ENCODE peak calls at places on chromosomes 16 and 17, in ten cellular contexts. One of them, this sample, is unnamed.

GRCh38 chr17:6067060-6067459 is 3.1 kb upstream of the WSCD1 start:
- DNase-seq in nephron progenitor cell: no peak
- DNase-seq in stomach: no peak
- DNase-seq in fibroblast of lung: no peak
- DNase-seq in foreskin fibroblast: no peak
- DNase-seq in cardiac muscle cell: no peak
- DNase-seq in left ventricle myocardium inferior: no peak
- DNase-seq in fibroblast of mammary gland: no peak
- DNase-seq in lung: no peak
- DNase-seq in heart right ventricle: no peak
- DNase-seq in this sample: no peak

GRCh38 chr16:23908790-23909189 is 73.0 kb downstream of the PRKCB start:
- DNase-seq in stomach: no peak
- DNase-seq in fibroblast of mammary gland: no peak
- DNase-seq in cardiac muscle cell: no peak
- DNase-seq in foreskin fibroblast: no peak
- DNase-seq in fibroblast of lung: no peak
- DNase-seq in heart right ventricle: no peak
- DNase-seq in left ventricle myocardium inferior: no peak
- DNase-seq in nephron progenitor cell: no peak
- DNase-seq in lung: no peak
- DNase-seq in this sample: no peak

GRCh38 chr16:5903153-5903552 is 805.6 kb upstream of the EEF2KMT start:
- DNase-seq in nephron progenitor cell: no peak
- DNase-seq in fibroblast of lung: no peak
- DNase-seq in foreskin fibroblast: no peak
- DNase-seq in stomach: no peak
- DNase-seq in cardiac muscle cell: no peak
- DNase-seq in fibroblast of mammary gland: no peak
- DNase-seq in heart right ventricle: no peak
- DNase-seq in lung: no peak
- DNase-seq in left ventricle myocardium inferior: no peak
- DNase-seq in this sample: no peak

GRCh38 chr16:70735141-70735979 is 49.5 kb upstream of the MTSS2 start:
- DNase-seq in left ventricle myocardium inferior: peak
- DNase-seq in fibroblast of lung: peak
- DNase-seq in fibroblast of mammary gland: peak
- DNase-seq in lung: no peak
- DNase-seq in foreskin fibroblast: peak
- DNase-seq in nephron progenitor cell: peak
- DNase-seq in cardiac muscle cell: peak
- DNase-seq in heart right ventricle: peak
- DNase-seq in stomach: no peak
- DNase-seq in this sample: no peak

GRCh38 chr16:87436225-87437172 is 44.4 kb downstream of the MAP1LC3B start:
- DNase-seq in fibroblast of mammary gland: peak
- DNase-seq in heart right ventricle: no peak
- DNase-seq in stomach: no peak
- DNase-seq in cardiac muscle cell: peak
- DNase-seq in left ventricle myocardium inferior: no peak
- DNase-seq in lung: no peak
- DNase-seq in nephron progenitor cell: peak
- DNase-seq in fibroblast of lung: no peak
- DNase-seq in foreskin fibroblast: peak
- DNase-seq in this sample: no peak

GRCh38 chr16:68636064-68636551 is 9.0 kb upstream of the CDH3 start:
- DNase-seq in lung: no peak
- DNase-seq in heart right ventricle: no peak
- DNase-seq in stomach: peak
- DNase-seq in left ventricle myocardium inferior: no peak
- DNase-seq in fibroblast of lung: no peak
- DNase-seq in nephron progenitor cell: no peak
- DNase-seq in cardiac muscle cell: no peak
- DNase-seq in fibroblast of mammary gland: no peak
- DNase-seq in foreskin fibroblast: no peak
- DNase-seq in this sample: no peak

GRCh38 chr16:27598226-27598625 is 48.3 kb downstream of the KATNIP start:
- DNase-seq in stomach: no peak
- DNase-seq in fibroblast of mammary gland: no peak
- DNase-seq in foreskin fibroblast: no peak
- DNase-seq in lung: no peak
- DNase-seq in left ventricle myocardium inferior: no peak
- DNase-seq in heart right ventricle: no peak
- DNase-seq in cardiac muscle cell: no peak
- DNase-seq in nephron progenitor cell: no peak
- DNase-seq in fibroblast of lung: no peak
- DNase-seq in this sample: no peak

GRCh38 chr16:31242197-31242596 is 17.6 kb upstream of the ITGAM start:
- DNase-seq in foreskin fibroblast: peak
- DNase-seq in stomach: no peak
- DNase-seq in lung: no peak
- DNase-seq in heart right ventricle: no peak
- DNase-seq in cardiac muscle cell: peak
- DNase-seq in fibroblast of lung: peak
- DNase-seq in nephron progenitor cell: no peak
- DNase-seq in fibroblast of mammary gland: peak
- DNase-seq in left ventricle myocardium inferior: no peak
- DNase-seq in this sample: no peak

GRCh38 chr16:79991918-79992317 is 391.4 kb upstream of the MAF start:
- DNase-seq in cardiac muscle cell: no peak
- DNase-seq in fibroblast of lung: no peak
- DNase-seq in foreskin fibroblast: no peak
- DNase-seq in fibroblast of mammary gland: no peak
- DNase-seq in left ventricle myocardium inferior: no peak
- DNase-seq in nephron progenitor cell: no peak
- DNase-seq in heart right ventricle: no peak
- DNase-seq in stomach: no peak
- DNase-seq in lung: no peak
- DNase-seq in this sample: no peak

GRCh38 chr16:22727285-22728166 is 86.4 kb upstream of the HS3ST2 start:
- DNase-seq in left ventricle myocardium inferior: no peak
- DNase-seq in heart right ventricle: no peak
- DNase-seq in fibroblast of mammary gland: no peak
- DNase-seq in foreskin fibroblast: no peak
- DNase-seq in nephron progenitor cell: no peak
- DNase-seq in cardiac muscle cell: no peak
- DNase-seq in fibroblast of lung: no peak
- DNase-seq in lung: no peak
- DNase-seq in stomach: no peak
- DNase-seq in this sample: no peak

GRCh38 chr16:1601489-1601888 is 10.4 kb downstream of the IFT140 start:
- DNase-seq in fibroblast of lung: no peak
- DNase-seq in foreskin fibroblast: no peak
- DNase-seq in stomach: no peak
- DNase-seq in heart right ventricle: no peak
- DNase-seq in nephron progenitor cell: no peak
- DNase-seq in fibroblast of mammary gland: no peak
- DNase-seq in lung: peak
- DNase-seq in cardiac muscle cell: no peak
- DNase-seq in left ventricle myocardium inferior: no peak
- DNase-seq in this sample: no peak

GRCh38 chr17:40371261-40371929 is 6.9 kb upstream of the GJD3 start:
- DNase-seq in stomach: no peak
- DNase-seq in left ventricle myocardium inferior: no peak
- DNase-seq in foreskin fibroblast: no peak
- DNase-seq in nephron progenitor cell: no peak
- DNase-seq in lung: no peak
- DNase-seq in fibroblast of mammary gland: no peak
- DNase-seq in fibroblast of lung: no peak
- DNase-seq in cardiac muscle cell: no peak
- DNase-seq in heart right ventricle: no peak
- DNase-seq in this sample: no peak
- TF ChIP-seq CTCF in stomach: no peak
- TF ChIP-seq CTCF in left ventricle myocardium inferior: no peak
- TF ChIP-seq CTCF in foreskin fibroblast: no peak
- TF ChIP-seq CTCF in nephron progenitor cell: no peak
- TF ChIP-seq CTCF in lung: no peak
- TF ChIP-seq CTCF in fibroblast of mammary gland: no peak
- TF ChIP-seq CTCF in fibroblast of lung: no peak
- TF ChIP-seq CTCF in cardiac muscle cell: no peak
- TF ChIP-seq CTCF in heart right ventricle: no peak
- TF ChIP-seq CTCF in this sample: no peak

GRCh38 chr17:70096861-70097260 is 21.8 kb downstream of the KCNJ16 start:
- DNase-seq in stomach: no peak
- DNase-seq in fibroblast of mammary gland: no peak
- DNase-seq in heart right ventricle: no peak
- DNase-seq in lung: no peak
- DNase-seq in fibroblast of lung: no peak
- DNase-seq in nephron progenitor cell: no peak
- DNase-seq in cardiac muscle cell: no peak
- DNase-seq in left ventricle myocardium inferior: no peak
- DNase-seq in foreskin fibroblast: no peak
- DNase-seq in this sample: no peak
- TF ChIP-seq CTCF in stomach: no peak
- TF ChIP-seq CTCF in fibroblast of mammary gland: no peak
- TF ChIP-seq CTCF in heart right ventricle: no peak
- TF ChIP-seq CTCF in lung: no peak
- TF ChIP-seq CTCF in fibroblast of lung: no peak
- TF ChIP-seq CTCF in nephron progenitor cell: no peak
- TF ChIP-seq CTCF in cardiac muscle cell: no peak
- TF ChIP-seq CTCF in left ventricle myocardium inferior: no peak
- TF ChIP-seq CTCF in foreskin fibroblast: no peak
- TF ChIP-seq CTCF in this sample: no peak

GRCh38 chr16:84116720-84117481 is at the start of gene MBTPS1:
- DNase-seq in heart right ventricle: peak
- DNase-seq in cardiac muscle cell: peak
- DNase-seq in fibroblast of mammary gland: peak
- DNase-seq in left ventricle myocardium inferior: peak
- DNase-seq in foreskin fibroblast: peak
- DNase-seq in stomach: peak
- DNase-seq in fibroblast of lung: peak
- DNase-seq in lung: peak
- DNase-seq in nephron progenitor cell: peak
- DNase-seq in this sample: peak
- TF ChIP-seq CTCF in heart right ventricle: no peak
- TF ChIP-seq CTCF in cardiac muscle cell: no peak
- TF ChIP-seq CTCF in fibroblast of mammary gland: no peak
- TF ChIP-seq CTCF in left ventricle myocardium inferior: peak
- TF ChIP-seq CTCF in foreskin fibroblast: no peak
- TF ChIP-seq CTCF in stomach: peak
- TF ChIP-seq CTCF in fibroblast of lung: no peak
- TF ChIP-seq CTCF in lung: no peak
- TF ChIP-seq CTCF in nephron progenitor cell: no peak
- TF ChIP-seq CTCF in this sample: no peak

DNA sequence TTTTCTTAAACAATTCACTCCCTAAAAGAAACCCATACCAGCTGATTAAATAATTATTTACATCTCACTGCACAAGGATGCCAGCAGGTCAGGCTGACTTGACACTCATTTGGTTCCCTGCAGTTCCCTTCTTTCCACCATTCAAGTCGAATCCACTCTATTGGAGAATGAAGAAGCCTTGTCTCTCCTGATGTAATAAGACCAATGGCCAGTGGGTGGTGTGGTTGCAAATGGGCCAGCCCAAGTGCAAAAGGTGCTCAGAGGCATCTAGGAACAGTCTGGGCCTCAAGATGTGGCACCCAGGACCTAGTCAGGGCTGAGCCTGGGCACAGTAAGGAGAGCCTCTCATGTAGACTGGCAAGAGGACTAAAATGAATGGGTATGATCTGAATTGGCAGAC is 9.3 kb downstream of the C16orf78 start:
- DNase-seq in heart right ventricle: no peak
- DNase-seq in nephron progenitor cell: no peak
- DNase-seq in cardiac muscle cell: no peak
- DNase-seq in fibroblast of mammary gland: no peak
- DNase-seq in fibroblast of lung: no peak
- DNase-seq in foreskin fibroblast: no peak
- DNase-seq in stomach: no peak
- DNase-seq in left ventricle myocardium inferior: no peak
- DNase-seq in lung: no peak
- DNase-seq in this sample: no peak
- TF ChIP-seq CTCF in heart right ventricle: no peak
- TF ChIP-seq CTCF in nephron progenitor cell: peak
- TF ChIP-seq CTCF in cardiac muscle cell: peak
- TF ChIP-seq CTCF in fibroblast of mammary gland: no peak
- TF ChIP-seq CTCF in fibroblast of lung: no peak
- TF ChIP-seq CTCF in foreskin fibroblast: no peak
- TF ChIP-seq CTCF in stomach: no peak
- TF ChIP-seq CTCF in left ventricle myocardium inferior: no peak
- TF ChIP-seq CTCF in lung: no peak
- TF ChIP-seq CTCF in this sample: no peak

DNA sequence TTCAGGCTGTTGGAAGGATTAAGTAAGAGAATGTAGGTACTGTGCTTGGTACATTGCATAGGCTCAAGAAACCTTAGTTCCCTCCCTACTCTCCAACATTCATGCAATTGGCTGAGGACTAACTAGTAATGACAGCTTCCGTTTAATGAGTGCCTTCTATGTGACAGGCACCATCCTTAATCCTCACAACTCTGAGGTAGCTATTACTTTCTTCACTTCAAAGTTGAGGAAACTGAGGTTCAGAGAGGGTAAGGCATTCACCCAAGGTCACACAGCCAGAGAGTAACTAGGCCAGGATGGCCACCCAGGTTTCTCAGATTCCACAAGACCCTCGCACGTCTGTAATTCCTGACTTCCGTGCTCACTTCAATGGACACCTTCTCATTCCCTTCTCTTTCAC is 22.2 kb downstream of the UNC119 start:
- DNase-seq in lung: no peak
- DNase-seq in stomach: no peak
- DNase-seq in heart right ventricle: no peak
- DNase-seq in foreskin fibroblast: no peak
- DNase-seq in nephron progenitor cell: no peak
- DNase-seq in fibroblast of mammary gland: no peak
- DNase-seq in left ventricle myocardium inferior: no peak
- DNase-seq in fibroblast of lung: no peak
- DNase-seq in cardiac muscle cell: no peak
- DNase-seq in this sample: no peak
- TF ChIP-seq CTCF in lung: no peak
- TF ChIP-seq CTCF in stomach: no peak
- TF ChIP-seq CTCF in heart right ventricle: no peak
- TF ChIP-seq CTCF in foreskin fibroblast: no peak
- TF ChIP-seq CTCF in nephron progenitor cell: no peak
- TF ChIP-seq CTCF in fibroblast of mammary gland: no peak
- TF ChIP-seq CTCF in left ventricle myocardium inferior: no peak
- TF ChIP-seq CTCF in fibroblast of lung: no peak
- TF ChIP-seq CTCF in cardiac muscle cell: no peak
- TF ChIP-seq CTCF in this sample: no peak

GRCh38 chr16:12907670-12908233 is 6.4 kb downstream of the SHISA9 start:
- DNase-seq in left ventricle myocardium inferior: no peak
- DNase-seq in cardiac muscle cell: no peak
- DNase-seq in fibroblast of mammary gland: no peak
- DNase-seq in foreskin fibroblast: no peak
- DNase-seq in fibroblast of lung: no peak
- DNase-seq in heart right ventricle: no peak
- DNase-seq in lung: no peak
- DNase-seq in stomach: no peak
- DNase-seq in nephron progenitor cell: no peak
- DNase-seq in this sample: no peak
- TF ChIP-seq CTCF in left ventricle myocardium inferior: no peak
- TF ChIP-seq CTCF in cardiac muscle cell: no peak
- TF ChIP-seq CTCF in fibroblast of mammary gland: no peak
- TF ChIP-seq CTCF in foreskin fibroblast: no peak
- TF ChIP-seq CTCF in fibroblast of lung: no peak
- TF ChIP-seq CTCF in heart right ventricle: no peak
- TF ChIP-seq CTCF in lung: no peak
- TF ChIP-seq CTCF in stomach: no peak
- TF ChIP-seq CTCF in nephron progenitor cell: no peak
- TF ChIP-seq CTCF in this sample: no peak

This sample was measured in activated B cell treated with CpG ODN at 0.5 μM for 24 hours.